ENCODE peak calls at places on chromosomes 2 and 18, in five cellular contexts. D is NCI-H1930, P is mucosa of gallbladder, Z is AML-193, R is NCI-H345. X is an unnamed sample.

GRCh38 chr2:241218131-241219029 is 29.9 kb downstream of the ANO7 start:
- DNase-seq in Z (peak; percentile 10), D (peak; percentile 35), R (peak; percentile 6), P (no peak), X (peak; percentile 4)

GRCh38 chr2:64045938-64046337 is 26.7 kb upstream of the VPS54 start:
- DNase-seq in Z (no peak), R (no peak), P (no peak), D (no peak), X (no peak)

GRCh38 chr2:51995293-51995692 is 963.4 kb upstream of the NRXN1 start:
- DNase-seq in D (no peak), Z (no peak), R (no peak), P (no peak), X (no peak)

GRCh38 chr2:157032019-157032418 is 225.5 kb upstream of the GALNT5 start:
- DNase-seq in D (no peak), Z (no peak), P (no peak), R (no peak), X (no peak)

GRCh38 chr2:205685314-205686230 is 3.3 kb downstream of the NRP2 start:
- DNase-seq in Z (no peak), R (peak; percentile 36), D (no peak), P (no peak), X (peak; percentile 3)

GRCh38 chr2:172079838-172080640 is 5.3 kb upstream of the DLX1 start:
- DNase-seq in P (no peak), Z (peak; percentile 2), R (no peak), D (no peak), X (no peak)

GRCh38 chr18:74501386-74501785 is 5.2 kb downstream of the CNDP2 start:
- DNase-seq in R (no peak), P (no peak), Z (no peak), D (no peak), X (no peak)

GRCh38 chr2:119315241-119315925 is 51.3 kb downstream of the C2orf76 start:
- DNase-seq in R (no peak), D (no peak), Z (no peak), P (no peak), X (no peak)

GRCh38 chr2:200479617-200480292 is 30.1 kb downstream of the KCTD18 start:
- DNase-seq in P (no peak), Z (no peak), R (no peak), D (no peak), X (no peak)

GRCh38 chr2:117557626-117558025 is 256.9 kb upstream of the DDX18 start:
- DNase-seq in Z (no peak), D (no peak), R (no peak), P (no peak), X (no peak)

GRCh38 chr2:151091583-151091982 is 170.1 kb downstream of the RBM43 start:
- DNase-seq in Z (no peak), D (no peak), P (no peak), R (no peak), X (no peak)

GRCh38 chr2:225337183-225337582 is 62.3 kb upstream of the NYAP2 start:
- DNase-seq in D (no peak), P (no peak), Z (no peak), R (no peak), X (no peak)

GRCh38 chr2:168583064-168583709 is 127.1 kb downstream of the CERS6 start:
- DNase-seq in D (no peak), P (no peak), R (no peak), Z (no peak), X (no peak)

GRCh38 chr2:191851159-191851558 is 4.3 kb upstream of the CAVIN2 start:
- DNase-seq in Z (no peak), P (no peak), R (no peak), D (no peak), X (no peak)

GRCh38 chr2:66862871-66863650 is 428.1 kb downstream of the MEIS1 start:
- DNase-seq in D (no peak), P (no peak), Z (no peak), R (no peak), X (no peak)

GRCh38 chr2:182915369-182916326 is 49.2 kb upstream of the FRZB start:
- DNase-seq in P (no peak), Z (no peak), R (peak; percentile 6), D (no peak), X (no peak)

GRCh38 chr2:121297217-121297830 is 12.3 kb upstream of the TFCP2L1 start:
- DNase-seq in P (no peak), Z (peak; percentile 4), R (peak; percentile 83), D (no peak), X (peak; percentile 50)

GRCh38 chr2:25043241-25043867 is 1.5 kb downstream of the EFR3B start:
- DNase-seq in D (no peak), P (no peak), R (peak; percentile 30), Z (no peak), X (no peak)

GRCh38 chr2:61144697-61145268 is 17.2 kb upstream of the C2orf74 start:
- DNase-seq in Z (peak; percentile 96), P (peak; percentile 98), R (no peak), D (no peak), X (no peak)

GRCh38 chr18:48676756-48677368 is 138.0 kb downstream of the CTIF start:
- DNase-seq in P (peak; percentile 55), Z (peak; percentile 19), D (peak; percentile 77), R (no peak), X (peak; percentile 41)

GRCh38 chr18:39946623-39947061 is 2008.4 kb upstream of the PIK3C3 start:
- DNase-seq in D (no peak), R (no peak), Z (no peak), P (no peak), X (no peak)

GRCh38 chr2:17107875-17108274 is 410.4 kb downstream of the RAD51AP2 start:
- DNase-seq in D (no peak), Z (no peak), R (no peak), P (no peak), X (no peak)

GRCh38 chr18:64219511-64219910 is 70.6 kb upstream of the LINC00305 start:
- DNase-seq in Z (no peak), P (no peak), D (no peak), R (peak; percentile 31), X (no peak)

GRCh38 chr2:121038831-121039230 is 246.2 kb downstream of the TFCP2L1 start:
- DNase-seq in P (peak; percentile 71), D (no peak), Z (no peak), R (peak; percentile 79), X (peak; percentile 72)

GRCh38 chr2:56229397-56230060 is 45.7 kb downstream of the CCDC85A start:
- DNase-seq in R (no peak), Z (no peak), P (no peak), D (no peak), X (no peak)

GRCh38 chr18:37019157-37019571 is 190.2 kb downstream of the KIAA1328 start:
- DNase-seq in D (no peak), R (peak; percentile 8), Z (peak; percentile 2), P (no peak), X (peak; percentile 34)